ENCODE peak calls at places on chromosome 10, in nine cellular contexts. One of them, this sample, is unnamed.

GRCh38 chr10:69225681-69226080 is 5.5 kb downstream of the HKDC1 start:
- DNase-seq in mucosa of gallbladder: no peak
- DNase-seq in cardiac fibroblast: no peak
- DNase-seq in NCI-H2029: no peak
- DNase-seq in fibroblast of pulmonary artery: no peak
- DNase-seq in occipital lobe: no peak
- DNase-seq in adipocyte: no peak
- DNase-seq in GDM1: no peak
- DNase-seq in brain pericyte: no peak
- DNase-seq in this sample: no peak

GRCh38 chr10:1257226-1257625 is 201.0 kb downstream of the WDR37 start:
- DNase-seq in GDM1: no peak
- DNase-seq in mucosa of gallbladder: peak
- DNase-seq in fibroblast of pulmonary artery: no peak
- DNase-seq in cardiac fibroblast: no peak
- DNase-seq in occipital lobe: no peak
- DNase-seq in adipocyte: no peak
- DNase-seq in NCI-H2029: no peak
- DNase-seq in brain pericyte: no peak
- DNase-seq in this sample: no peak

GRCh38 chr10:87751274-87751673 is 66.8 kb downstream of the ATAD1 start:
- DNase-seq in occipital lobe: no peak
- DNase-seq in brain pericyte: no peak
- DNase-seq in mucosa of gallbladder: no peak
- DNase-seq in cardiac fibroblast: no peak
- DNase-seq in fibroblast of pulmonary artery: no peak
- DNase-seq in GDM1: no peak
- DNase-seq in adipocyte: no peak
- DNase-seq in NCI-H2029: no peak
- DNase-seq in this sample: no peak

GRCh38 chr10:132891994-132892393 is 50.4 kb downstream of the CFAP46 start:
- DNase-seq in brain pericyte: no peak
- DNase-seq in GDM1: no peak
- DNase-seq in adipocyte: peak
- DNase-seq in mucosa of gallbladder: peak
- DNase-seq in fibroblast of pulmonary artery: peak
- DNase-seq in occipital lobe: no peak
- DNase-seq in cardiac fibroblast: peak
- DNase-seq in NCI-H2029: no peak
- DNase-seq in this sample: no peak

GRCh38 chr10:112278871-112279270 is 4.3 kb upstream of the TECTB start:
- DNase-seq in adipocyte: no peak
- DNase-seq in cardiac fibroblast: no peak
- DNase-seq in brain pericyte: no peak
- DNase-seq in mucosa of gallbladder: no peak
- DNase-seq in occipital lobe: no peak
- DNase-seq in GDM1: no peak
- DNase-seq in NCI-H2029: no peak
- DNase-seq in fibroblast of pulmonary artery: no peak
- DNase-seq in this sample: no peak

GRCh38 chr10:63523015-63523414 is 1.8 kb downstream of the REEP3 start:
- DNase-seq in fibroblast of pulmonary artery: no peak
- DNase-seq in adipocyte: no peak
- DNase-seq in brain pericyte: no peak
- DNase-seq in occipital lobe: no peak
- DNase-seq in GDM1: no peak
- DNase-seq in cardiac fibroblast: no peak
- DNase-seq in NCI-H2029: no peak
- DNase-seq in mucosa of gallbladder: no peak
- DNase-seq in this sample: no peak

GRCh38 chr10:97499561-97500296 is 1.0 kb downstream of the UBTD1 start:
- DNase-seq in brain pericyte: no peak
- DNase-seq in occipital lobe: no peak
- DNase-seq in mucosa of gallbladder: peak
- DNase-seq in adipocyte: peak
- DNase-seq in fibroblast of pulmonary artery: peak
- DNase-seq in NCI-H2029: no peak
- DNase-seq in GDM1: no peak
- DNase-seq in cardiac fibroblast: peak
- DNase-seq in this sample: peak

GRCh38 chr10:69057951-69058297 is 30.0 kb upstream of the SRGN start:
- DNase-seq in fibroblast of pulmonary artery: peak
- DNase-seq in NCI-H2029: no peak
- DNase-seq in cardiac fibroblast: peak
- DNase-seq in occipital lobe: no peak
- DNase-seq in GDM1: no peak
- DNase-seq in brain pericyte: no peak
- DNase-seq in adipocyte: peak
- DNase-seq in mucosa of gallbladder: no peak
- DNase-seq in this sample: no peak

GRCh38 chr10:93541402-93542357 is 24.8 kb upstream of the FFAR4 start:
- DNase-seq in fibroblast of pulmonary artery: peak
- DNase-seq in brain pericyte: no peak
- DNase-seq in mucosa of gallbladder: peak
- DNase-seq in GDM1: no peak
- DNase-seq in cardiac fibroblast: peak
- DNase-seq in NCI-H2029: peak
- DNase-seq in occipital lobe: no peak
- DNase-seq in adipocyte: peak
- DNase-seq in this sample: no peak

GRCh38 chr10:49689882-49690510 is 10.5 kb downstream of the C10orf53 start:
- DNase-seq in adipocyte: no peak
- DNase-seq in mucosa of gallbladder: no peak
- DNase-seq in brain pericyte: no peak
- DNase-seq in fibroblast of pulmonary artery: no peak
- DNase-seq in occipital lobe: no peak
- DNase-seq in GDM1: no peak
- DNase-seq in NCI-H2029: no peak
- DNase-seq in cardiac fibroblast: no peak
- DNase-seq in this sample: no peak

GRCh38 chr10:116444527-116445142 is 17.0 kb downstream of the PNLIPRP3 start:
- DNase-seq in occipital lobe: no peak
- DNase-seq in brain pericyte: no peak
- DNase-seq in cardiac fibroblast: peak
- DNase-seq in mucosa of gallbladder: peak
- DNase-seq in fibroblast of pulmonary artery: peak
- DNase-seq in NCI-H2029: no peak
- DNase-seq in GDM1: no peak
- DNase-seq in adipocyte: peak
- DNase-seq in this sample: no peak

GRCh38 chr10:119595134-119595714 is 1.5 kb downstream of the TIAL1 start:
- DNase-seq in adipocyte: peak
- DNase-seq in brain pericyte: no peak
- DNase-seq in NCI-H2029: no peak
- DNase-seq in occipital lobe: no peak
- DNase-seq in cardiac fibroblast: peak
- DNase-seq in mucosa of gallbladder: peak
- DNase-seq in GDM1: no peak
- DNase-seq in fibroblast of pulmonary artery: peak
- DNase-seq in this sample: no peak

GRCh38 chr10:93680414-93681047 is 21.9 kb downstream of the FRA10AC1 start:
- DNase-seq in GDM1: no peak
- DNase-seq in mucosa of gallbladder: no peak
- DNase-seq in adipocyte: peak
- DNase-seq in NCI-H2029: peak
- DNase-seq in cardiac fibroblast: peak
- DNase-seq in occipital lobe: no peak
- DNase-seq in fibroblast of pulmonary artery: peak
- DNase-seq in brain pericyte: peak
- DNase-seq in this sample: no peak

GRCh38 chr10:75969031-75969430 is 537.6 kb downstream of the LRMDA start:
- DNase-seq in mucosa of gallbladder: no peak
- DNase-seq in brain pericyte: no peak
- DNase-seq in fibroblast of pulmonary artery: no peak
- DNase-seq in NCI-H2029: no peak
- DNase-seq in adipocyte: no peak
- DNase-seq in cardiac fibroblast: no peak
- DNase-seq in occipital lobe: no peak
- DNase-seq in GDM1: no peak
- DNase-seq in this sample: no peak

GRCh38 chr10:86315543-86315942 is 51.1 kb downstream of the GRID1 start:
- DNase-seq in cardiac fibroblast: no peak
- DNase-seq in brain pericyte: no peak
- DNase-seq in mucosa of gallbladder: no peak
- DNase-seq in adipocyte: no peak
- DNase-seq in GDM1: no peak
- DNase-seq in NCI-H2029: no peak
- DNase-seq in fibroblast of pulmonary artery: no peak
- DNase-seq in occipital lobe: no peak
- DNase-seq in this sample: no peak